ENCODE peak calls at places on chromosome 6, in ten cellular contexts. S is A549, H is stomach, C is ovary, G is tibial nerve, L is SK-N-SH, F is H1, R is upper lobe of left lung, W is sigmoid colon, Z is HepG2. V is an unnamed sample.

GRCh38 chr6:119129968-119130484 is 51.6 kb upstream of the FAM184A start:
- DNase-seq in S (peak; percentile 28), H (no peak), C (no peak), G (no peak), L (peak; percentile 55), F (no peak), R (no peak), W (no peak), Z (peak; percentile 90), V (no peak)

GRCh38 chr6:47179286-47179685 is 130.4 kb downstream of the TNFRSF21 start:
- DNase-seq in S (no peak), H (no peak), C (no peak), G (no peak), L (no peak), F (no peak), R (no peak), W (no peak), Z (no peak), V (no peak)

GRCh38 chr6:96499781-96500180 is 21.8 kb upstream of the UFL1 start:
- DNase-seq in S (no peak), H (no peak), C (no peak), G (no peak), L (no peak), F (no peak), R (peak; percentile 22), W (no peak), Z (no peak), V (no peak)

GRCh38 chr6:166839569-166839968 is 116.8 kb downstream of the RNASET2 start:
- DNase-seq in S (no peak), H (no peak), C (no peak), G (no peak), L (no peak), F (no peak), R (no peak), W (no peak), Z (no peak), V (no peak)

GRCh38 chr6:128508588-128509296 is 11.7 kb downstream of the PTPRK start:
- DNase-seq in S (peak; percentile 86), H (no peak), C (no peak), G (no peak), L (no peak), F (no peak), R (no peak), W (no peak), Z (peak; percentile 97), V (no peak)

GRCh38 chr6:16762547-16763477 is 1.6 kb upstream of the ATXN1 start:
- DNase-seq in S (peak; percentile 70), H (peak; percentile 58), C (peak; percentile 62), G (no peak), L (peak; percentile 61), F (no peak), R (peak; percentile 80), W (peak; percentile 75), Z (peak; percentile 82), V (peak; percentile 71)

GRCh38 chr6:167504412-167504961 is 179.6 kb downstream of the TTLL2 start:
- DNase-seq in S (no peak), H (no peak), C (no peak), G (no peak), L (no peak), F (no peak), R (no peak), W (no peak), Z (no peak), V (no peak)

GRCh38 chr6:107537559-107537958 is 47.6 kb downstream of the SOBP start:
- DNase-seq in S (no peak), H (no peak), C (no peak), G (no peak), L (no peak), F (no peak), R (no peak), W (no peak), Z (no peak), V (no peak)

GRCh38 chr6:137291441-137291840 is 72.3 kb upstream of the IFNGR1 start:
- DNase-seq in S (no peak), H (no peak), C (no peak), G (peak; percentile 73), L (no peak), F (no peak), R (peak; percentile 76), W (no peak), Z (no peak), V (peak; percentile 42)

GRCh38 chr6:56963793-56964192 is 8.9 kb downstream of the BEND6 start:
- DNase-seq in S (no peak), H (no peak), C (no peak), G (no peak), L (no peak), F (no peak), R (no peak), W (no peak), Z (no peak), V (no peak)

GRCh38 chr6:129744201-129744879 is 34.4 kb upstream of the ARHGAP18 start:
- DNase-seq in S (peak; percentile 23), H (no peak), C (no peak), G (no peak), L (no peak), F (no peak), R (no peak), W (peak; percentile 69), Z (peak; percentile 76), V (no peak)

GRCh38 chr6:100913400-100914276 is 32.5 kb upstream of the ASCC3 start:
- DNase-seq in S (no peak), H (no peak), C (no peak), G (no peak), L (no peak), F (no peak), R (no peak), W (no peak), Z (peak; percentile 50), V (no peak)

GRCh38 chr6:35719830-35720733 is 16.8 kb upstream of the ARMC12 start:
- DNase-seq in S (no peak), H (no peak), C (no peak), G (no peak), L (peak; percentile 63), F (no peak), R (peak; percentile 71), W (peak; percentile 79), Z (no peak), V (peak; percentile 50)

GRCh38 chr6:153568601-153569000 is 437.5 kb upstream of the RGS17 start:
- DNase-seq in S (no peak), H (no peak), C (no peak), G (no peak), L (no peak), F (no peak), R (no peak), W (no peak), Z (no peak), V (no peak)

GRCh38 chr6:93786474-93787330 is 367.3 kb upstream of the EPHA7 start:
- DNase-seq in S (no peak), H (no peak), C (no peak), G (no peak), L (no peak), F (peak; percentile 76), R (no peak), W (no peak), Z (no peak), V (no peak)

GRCh38 chr6:43303751-43304331 is 4.8 kb downstream of the CRIP3 start:
- DNase-seq in S (no peak), H (no peak), C (no peak), G (no peak), L (no peak), F (no peak), R (no peak), W (no peak), Z (no peak), V (no peak)

GRCh38 chr6:63573140-63573898 is 1.0 kb downstream of the LOC128125822 start:
- DNase-seq in S (peak; percentile 79), H (peak; percentile 93), C (peak; percentile 77), G (peak; percentile 78), L (peak; percentile 70), F (peak; percentile 76), R (peak; percentile 95), W (peak; percentile 88), Z (peak; percentile 86), V (peak; percentile 93)

GRCh38 chr6:45845546-45845945 is 170.1 kb downstream of the CLIC5 start:
- DNase-seq in S (no peak), H (no peak), C (no peak), G (no peak), L (no peak), F (no peak), R (no peak), W (no peak), Z (no peak), V (no peak)
- TF ChIP-seq EP300 in S (no peak), H (no peak), C (no peak), G (no peak), L (no peak), F (no peak), R (no peak), W (no peak), Z (no peak), V (no peak)

GRCh38 chr6:33324139-33324538 is 6.6 kb upstream of the ZBTB22 start:
- DNase-seq in S (no peak), H (no peak), C (no peak), G (no peak), L (peak; percentile 25), F (no peak), R (no peak), W (no peak), Z (no peak), V (no peak)
- H3K27ac ChIP-seq in S (peak overlapping the region; percentile 70), H (peak overlapping the region; percentile 92), C (no peak overlapping the region), G (peak overlapping the region; percentile 88), L (peak overlapping the region; percentile 97), F (no peak overlapping the region), R (no peak overlapping the region), W (no peak overlapping the region), Z (no peak overlapping the region), V (peak overlapping the region; percentile 94)

GRCh38 chr6:40986364-40986763 is 52.7 kb downstream of the UNC5CL start:
- DNase-seq in S (no peak), H (no peak), C (no peak), G (no peak), L (no peak), F (no peak), R (no peak), W (no peak), Z (no peak), V (no peak)
- TF ChIP-seq EP300 in S (no peak), H (no peak), C (no peak), G (no peak), L (no peak), F (no peak), R (no peak), W (no peak), Z (no peak), V (no peak)

GRCh38 chr6:111171577-111172400 is 84.5 kb downstream of the SLC16A10 start:
- DNase-seq in S (no peak), H (no peak), C (no peak), G (no peak), L (no peak), F (no peak), R (no peak), W (no peak), Z (no peak), V (no peak)

GRCh38 chr6:111175135-111175534 is 87.8 kb downstream of the SLC16A10 start:
- DNase-seq in S (no peak), H (no peak), C (no peak), G (no peak), L (no peak), F (no peak), R (no peak), W (no peak), Z (no peak), V (no peak)

GRCh38 chr6:111173946-111174345 is 86.6 kb downstream of the SLC16A10 start:
- DNase-seq in S (no peak), H (no peak), C (no peak), G (no peak), L (no peak), F (no peak), R (no peak), W (no peak), Z (no peak), V (no peak)

GRCh38 chr6:111173341-111173740 is 86.0 kb downstream of the SLC16A10 start:
- DNase-seq in S (no peak), H (no peak), C (no peak), G (no peak), L (no peak), F (no peak), R (no peak), W (no peak), Z (no peak), V (no peak)

GRCh38 chr6:111172563-111172962 is 85.3 kb downstream of the SLC16A10 start:
- DNase-seq in S (no peak), H (no peak), C (no peak), G (no peak), L (no peak), F (no peak), R (no peak), W (no peak), Z (no peak), V (no peak)
- H3K27ac ChIP-seq in S (no peak overlapping the region), H (no peak overlapping the region), C (no peak overlapping the region), G (no peak overlapping the region), L (no peak overlapping the region), F (no peak overlapping the region), R (no peak overlapping the region), W (no peak overlapping the region), Z (no peak overlapping the region), V (no peak overlapping the region)